ENCODE peak calls at places on chromosomes 1 and 21, in nine cellular contexts. F is fibroblast of lung; K is psoas muscle; O is neuronal stem cell; W is OCI-LY7; V is GM23248; B is left lung; P is mucosa of descending colon; E is CD8-positive, alpha-beta T cell. U is an unnamed sample.
A peak's percentile ranks its signal among the peaks of the same experiment; 100 is the strongest.

GRCh38 chr1:210938416-210938925 is 195.5 kb downstream of the KCNH1 start:
- DNase-seq in B (no peak), V (no peak), K (no peak), O (no peak), F (no peak), W (no peak), E (no peak), P (no peak), U (no peak)

GRCh38 chr1:248807067-248807737 is 18.5 kb downstream of the SH3BP5L start:
- DNase-seq in K (peak; percentile 75), V (peak; percentile 68), B (peak; percentile 69), F (peak; percentile 43), P (peak; percentile 82), E (peak; percentile 48), O (peak; percentile 20), W (peak; percentile 73), U (peak; percentile 11)

GRCh38 chr1:212952596-212952995 is 2.3 kb downstream of the VASH2 start:
- DNase-seq in B (no peak), K (no peak), P (no peak), E (no peak), F (no peak), W (no peak), O (no peak), V (no peak), U (no peak)

GRCh38 chr21:45266518-45267389 is 20.9 kb downstream of the POFUT2 start:
- DNase-seq in P (no peak), K (no peak), O (no peak), F (no peak), W (no peak), E (peak; percentile 74), V (no peak), B (peak; percentile 31), U (no peak)

GRCh38 chr1:212691561-212692071 is 8.0 kb downstream of the BATF3 start:
- DNase-seq in O (no peak), P (no peak), W (no peak), F (no peak), B (no peak), E (no peak), K (no peak), V (no peak), U (no peak)

GRCh38 chr1:2800664-2801045 is 838 bp downstream of the TTC34 start:
- DNase-seq in E (no peak), F (no peak), K (no peak), O (no peak), V (no peak), B (no peak), W (no peak), P (peak; percentile 13), U (no peak)

GRCh38 chr1:36539526-36539925 is 56.8 kb upstream of the CSF3R start:
- DNase-seq in W (no peak), B (no peak), P (no peak), O (no peak), E (no peak), V (no peak), K (no peak), F (no peak), U (no peak)

GRCh38 chr21:36338975-36339374 is 19.0 kb downstream of the MORC3 start:
- DNase-seq in K (no peak), W (no peak), B (no peak), O (no peak), F (no peak), P (no peak), V (no peak), E (no peak), U (no peak)

GRCh38 chr1:34477632-34478141 is 277.2 kb upstream of the GJB5 start:
- DNase-seq in O (no peak), K (no peak), F (no peak), E (no peak), B (no peak), W (no peak), V (no peak), P (no peak), U (no peak)

GRCh38 chr1:94805912-94806311 is 14.2 kb upstream of the SLC44A3 start:
- DNase-seq in P (peak; percentile 57), F (peak; percentile 66), K (no peak), E (peak; percentile 37), B (peak; percentile 48), V (peak; percentile 73), W (peak; percentile 64), O (peak; percentile 55), U (no peak)

GRCh38 chr1:213724640-213725536 is 262.9 kb upstream of the PROX1 start:
- DNase-seq in P (peak; percentile 49), K (peak; percentile 54), O (no peak), E (no peak), F (peak; percentile 17), V (peak; percentile 43), B (no peak), W (no peak), U (no peak)

GRCh38 chr1:237124856-237125462 is 83.0 kb downstream of the RYR2 start:
- DNase-seq in F (peak; percentile 9), V (peak; percentile 18), W (peak; percentile 19), K (no peak), E (no peak), B (no peak), O (no peak), P (no peak), U (no peak)

GRCh38 chr1:172561252-172561651 is 28.3 kb downstream of the SUCO start:
- DNase-seq in K (no peak), W (no peak), F (no peak), B (no peak), V (peak; percentile 38), E (no peak), P (no peak), O (no peak), U (no peak)
- H3K9me3 ChIP-seq in K (no peaks in the 10 kb centered on the region), W (peaks cover 5% of the 10 kb centered on the region), F (no peaks in the 10 kb centered on the region), B (no peaks in the 10 kb centered on the region), V (no peaks in the 10 kb centered on the region), E (no peaks in the 10 kb centered on the region), P (no peaks in the 10 kb centered on the region), O (peaks cover 20% of the 10 kb centered on the region), U (no peaks in the 10 kb centered on the region)

GRCh38 chr1:229456016-229456415 is 22.1 kb upstream of the ACTA1 start:
- DNase-seq in K (no peak), W (no peak), P (no peak), F (peak; percentile 29), E (no peak), O (no peak), V (no peak), B (no peak), U (no peak)
- H3K36me3 ChIP-seq in K (peaks cover 12% of the 10 kb centered on the region), W (peaks cover 91% of the 10 kb centered on the region), P (no peaks in the 10 kb centered on the region), F (no peaks in the 10 kb centered on the region), E (peaks cover 28% of the 10 kb centered on the region), O (peaks cover 97% of the 10 kb centered on the region), V (peaks cover 41% of the 10 kb centered on the region), B (no peaks in the 10 kb centered on the region), U (peaks cover 35% of the 10 kb centered on the region)

GRCh38 chr1:152244576-152244975 is 20.6 kb upstream of the HRNR start:
- DNase-seq in P (no peak), B (no peak), V (peak; percentile 75), F (no peak), O (no peak), K (no peak), E (no peak), W (no peak), U (no peak)
- H3K9me3 ChIP-seq in P (no peaks in the 10 kb centered on the region), B (no peaks in the 10 kb centered on the region), V (no peaks in the 10 kb centered on the region), F (no peaks in the 10 kb centered on the region), O (no peaks in the 10 kb centered on the region), K (no peaks in the 10 kb centered on the region), E (no peaks in the 10 kb centered on the region), W (no peaks in the 10 kb centered on the region), U (no peaks in the 10 kb centered on the region)

DNA sequence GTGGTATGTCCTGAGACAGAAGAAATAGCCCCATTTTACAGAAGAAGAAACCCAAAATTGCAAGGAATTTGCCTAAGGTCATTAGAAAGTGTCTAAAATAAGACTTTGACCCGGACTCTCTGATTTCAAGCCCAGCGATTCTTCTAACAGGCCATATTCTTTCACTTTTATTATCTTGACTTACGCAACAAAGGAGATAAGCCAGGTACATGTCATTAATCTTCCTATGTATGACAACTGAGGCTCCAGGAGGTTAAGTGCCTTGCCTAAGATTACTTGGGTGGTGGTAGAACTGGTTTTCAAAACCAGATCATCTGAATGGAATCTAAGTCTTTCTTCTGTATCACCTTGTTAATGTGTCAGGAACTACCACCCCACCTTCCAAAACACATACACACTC is 124.3 kb downstream of the PBX1 start:
- DNase-seq in K (no peak), B (no peak), E (no peak), W (no peak), F (no peak), O (no peak), P (no peak), V (no peak), U (no peak)
- H3K36me3 ChIP-seq in K (no peaks in the 10 kb centered on the region), B (no peaks in the 10 kb centered on the region), E (no peaks in the 10 kb centered on the region), W (no peaks in the 10 kb centered on the region), F (no peaks in the 10 kb centered on the region), O (peaks cover 34% of the 10 kb centered on the region), P (no peaks in the 10 kb centered on the region), V (peaks cover 4% of the 10 kb centered on the region), U (no peaks in the 10 kb centered on the region)

DNA sequence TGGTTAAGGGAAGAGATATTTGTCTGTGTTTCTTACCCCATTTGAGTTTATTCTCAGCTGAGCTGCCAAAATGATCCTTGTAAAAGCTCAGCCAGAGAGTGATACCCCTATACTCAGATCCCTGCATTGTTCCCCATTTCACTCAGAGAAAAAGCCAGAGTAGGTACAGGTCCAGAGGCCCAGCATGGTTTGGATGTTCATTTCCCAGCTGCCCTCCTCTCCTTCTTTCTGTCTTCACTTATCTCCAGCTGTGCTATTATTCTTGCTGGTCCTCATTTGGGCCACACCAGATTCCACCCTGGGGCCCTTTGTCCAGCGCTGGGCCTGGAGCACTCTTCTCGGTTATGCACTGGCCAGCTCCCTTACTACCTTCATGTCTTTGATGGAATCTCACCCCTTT is 187.7 kb downstream of the CHRM3 start:
- DNase-seq in W (no peak), F (no peak), P (no peak), O (peak; percentile 15), E (no peak), B (no peak), K (no peak), V (no peak), U (no peak)
- H3K9me3 ChIP-seq in W (no peaks in the 10 kb centered on the region), F (no peaks in the 10 kb centered on the region), P (no peaks in the 10 kb centered on the region), O (no peaks in the 10 kb centered on the region), E (no peaks in the 10 kb centered on the region), B (no peaks in the 10 kb centered on the region), K (no peaks in the 10 kb centered on the region), V (no peaks in the 10 kb centered on the region), U (no peaks in the 10 kb centered on the region)

U was measured in effector memory CD4-positive, alpha-beta T cell.